ENCODE peak calls at places on chromosomes 11 and 22, in five cellular contexts. U, Y, E, Q and W are unnamed samples.

GRCh38 chr11:6300325-6300724 is 20.0 kb downstream of the CAVIN3 start:
- DNase-seq in U (no peak), Y (no peak), E (no peak), Q (no peak), W (no peak)

GRCh38 chr11:123061403-123062157 is at the start of gene HSPA8:
- DNase-seq in U (peak), Y (no peak), E (peak), Q (peak), W (no peak)

GRCh38 chr22:24694971-24695928 is 79.3 kb downstream of the PIWIL3 start:
- DNase-seq in U (no peak), Y (no peak), E (no peak), Q (no peak), W (no peak)

GRCh38 chr22:41256254-41256897 is 15.6 kb upstream of the CHADL start:
- DNase-seq in U (no peak), Y (peak), E (peak), Q (no peak), W (no peak)

GRCh38 chr22:40463017-40463631 is 92.7 kb downstream of the SGSM3 start:
- DNase-seq in U (no peak), Y (no peak), E (no peak), Q (no peak), W (no peak)

GRCh38 chr11:28976801-28977145 is 868.6 kb downstream of the METTL15 start:
- DNase-seq in U (no peak), Y (no peak), E (no peak), Q (no peak), W (no peak)

GRCh38 chr22:44693756-44694155 is 8.2 kb upstream of the PRR5 start:
- DNase-seq in U (no peak), Y (no peak), E (no peak), Q (no peak), W (no peak)

GRCh38 chr22:47658182-47658581 is 895.7 kb downstream of the TBC1D22A start:
- DNase-seq in U (no peak), Y (no peak), E (no peak), Q (no peak), W (no peak)

GRCh38 chr11:103923473-103923931 is 112.9 kb upstream of the DDI1 start:
- DNase-seq in U (no peak), Y (peak), E (peak), Q (no peak), W (no peak)

GRCh38 chr22:27299181-27300085 is 502.1 kb downstream of the MN1 start:
- DNase-seq in U (no peak), Y (no peak), E (no peak), Q (no peak), W (no peak)

GRCh38 chr11:15765530-15765929 is 590.8 kb downstream of the SOX6 start:
- DNase-seq in U (no peak), Y (no peak), E (no peak), Q (no peak), W (no peak)

GRCh38 chr11:44049832-44050231 is 2.1 kb downstream of the ACCSL start:
- DNase-seq in U (no peak), Y (no peak), E (no peak), Q (no peak), W (no peak)

GRCh38 chr11:69808708-69809107 is 10.5 kb downstream of the FGF3 start:
- DNase-seq in U (no peak), Y (no peak), E (no peak), Q (no peak), W (no peak)

GRCh38 chr11:62575837-62576236 is 2.1 kb upstream of the EEF1G start:
- DNase-seq in U (no peak), Y (no peak), E (no peak), Q (no peak), W (no peak)

GRCh38 chr11:46006418-46007070 is 84.1 kb downstream of the LARGE2 start:
- DNase-seq in U (no peak), Y (peak), E (peak), Q (no peak), W (peak)

DNA sequence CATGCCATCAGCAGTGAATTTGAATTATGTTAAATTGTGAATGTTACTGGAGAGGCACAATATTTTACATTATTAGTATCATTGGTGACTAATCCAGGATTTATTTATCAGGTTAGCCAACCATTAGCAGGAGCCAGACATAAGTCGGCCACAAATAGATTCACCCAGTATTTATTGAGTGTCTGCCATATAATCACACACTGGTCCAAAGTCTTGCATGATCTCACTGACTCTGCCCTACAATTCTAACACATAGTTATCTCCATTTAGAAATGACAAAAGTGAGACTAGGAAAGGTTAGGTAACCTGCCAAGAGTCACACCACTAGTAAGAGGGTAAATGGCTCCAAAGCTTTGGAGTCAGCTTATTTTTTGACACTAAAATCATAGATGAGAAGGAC is 179.6 kb downstream of the BLID start:
- DNase-seq in U (no peak), Y (no peak), E (no peak), Q (no peak), W (no peak)
- H3K27ac ChIP-seq in U (no peak), Y (no peak), E (peak), Q (peak), W (no peak)

DNA sequence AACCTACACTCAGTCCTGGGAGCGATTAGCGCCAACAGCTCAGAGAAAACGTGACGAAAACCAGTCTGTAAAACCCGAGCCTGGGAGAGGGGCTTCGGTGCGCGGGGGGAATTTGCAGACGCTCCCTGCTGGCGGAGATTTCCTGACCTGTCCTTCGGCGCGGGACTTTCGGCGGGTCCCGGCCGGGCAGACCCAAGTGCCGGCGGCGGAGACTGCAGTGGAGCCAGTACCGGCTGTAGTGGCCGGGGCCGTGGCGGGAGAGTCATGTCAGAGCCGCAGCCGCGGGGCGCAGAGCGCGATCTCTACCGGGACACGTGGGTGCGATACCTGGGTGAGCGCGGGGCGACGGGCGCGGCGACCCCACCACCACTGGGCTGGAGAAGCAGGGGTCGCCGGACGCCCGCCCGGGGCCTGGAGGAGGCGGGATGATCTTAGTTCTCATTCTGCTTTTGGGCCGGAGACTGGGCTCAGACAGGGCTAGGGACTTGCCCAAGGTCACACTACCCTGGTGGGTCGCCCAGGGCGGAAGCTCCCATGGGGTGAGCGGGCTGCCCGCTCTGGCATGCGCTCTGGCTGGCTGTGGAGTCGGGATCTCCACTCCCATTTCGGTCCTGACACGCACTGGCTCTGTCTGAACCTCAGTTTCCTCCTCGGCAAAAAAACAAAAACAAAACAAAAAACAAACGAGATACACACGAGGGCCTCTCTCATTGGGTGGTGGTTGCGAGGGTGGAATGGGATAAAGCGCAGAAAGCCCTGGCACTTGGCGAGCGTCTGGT is at the start of gene MTFP1:
- DNase-seq in U (peak), Y (peak), E (peak), Q (peak), W (no peak)
- H3K27ac ChIP-seq in U (peak), Y (peak), E (peak), Q (peak), W (no peak)

DNA sequence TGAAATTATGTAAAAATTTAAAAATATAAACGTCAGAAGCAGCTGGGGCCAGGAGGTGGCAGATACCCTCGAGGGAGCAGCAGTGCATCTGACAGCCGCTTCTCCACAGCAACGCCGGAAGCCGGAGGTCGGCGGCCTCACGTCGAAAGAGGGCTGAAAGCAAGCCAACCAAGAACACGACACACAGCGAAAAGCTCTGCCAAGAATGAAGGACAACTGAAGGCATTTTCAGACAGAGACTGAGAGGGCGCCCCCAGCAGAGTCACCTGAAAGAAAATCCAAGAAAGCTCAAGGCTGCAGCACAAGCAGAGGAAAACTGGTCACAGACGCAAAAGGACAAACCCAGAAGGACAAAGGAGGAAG is 34.4 kb upstream of the MOB2 start:
- DNase-seq in U (no peak), Y (no peak), E (no peak), Q (peak), W (no peak)
- H3K27ac ChIP-seq in U (no peak), Y (no peak), E (no peak), Q (no peak), W (no peak)

DNA sequence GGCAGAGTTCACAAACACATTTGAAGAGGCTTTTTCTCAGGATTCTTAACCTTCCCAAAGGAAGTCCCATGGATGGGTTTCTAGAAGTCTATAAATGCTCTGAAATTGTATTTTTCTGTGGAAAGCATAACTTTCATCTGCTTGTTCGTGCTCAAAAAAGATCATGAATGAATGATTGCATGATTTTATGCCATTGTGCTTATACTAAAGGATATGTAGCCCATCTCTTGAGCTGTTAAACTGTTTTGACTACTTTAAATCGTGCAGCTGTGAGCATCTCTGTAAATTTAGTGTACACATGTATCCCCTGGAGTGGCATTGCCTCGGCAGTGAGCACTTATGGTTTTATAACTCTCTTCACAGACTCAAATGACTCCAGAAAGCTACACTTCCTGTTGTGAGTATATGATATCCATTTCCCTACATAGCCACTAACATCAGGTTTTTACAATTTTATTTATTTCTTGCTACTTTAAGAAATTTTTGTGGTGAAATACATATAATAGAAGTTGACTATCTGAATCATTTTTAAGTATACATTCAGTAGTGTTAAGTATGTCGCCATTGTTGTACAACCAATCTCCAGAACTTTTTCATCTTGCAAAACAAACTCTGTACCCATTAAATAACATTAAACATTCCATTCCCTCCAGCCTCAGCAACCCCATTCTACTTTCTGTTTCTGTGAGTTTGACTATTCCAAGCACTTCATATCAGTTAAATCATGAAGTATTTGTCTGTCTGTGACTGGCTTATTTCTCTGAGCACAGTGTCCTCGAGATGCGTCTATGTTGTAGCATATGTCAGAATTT is 8.0 kb downstream of the NEAT1 start:
- DNase-seq in U (no peak), Y (no peak), E (no peak), Q (no peak), W (no peak)
- H3K27ac ChIP-seq in U (peak), Y (peak), E (peak), Q (peak), W (no peak)

GRCh38 chr11:134034496-134035381 is 34.1 kb upstream of the JAM3 start:
- DNase-seq in U (peak), Y (no peak), E (peak), Q (peak), W (no peak)
- H3K27ac ChIP-seq in U (peak), Y (no peak), E (peak), Q (peak), W (no peak)